ENCODE peak calls at places on chromosomes 7 and 10, in six cellular contexts. S is KBM-7; Y is thoracic aorta; G is stimulated activated CD4-positive, alpha-beta T cell treated with anti-CD3 and anti-CD28 coated beads, Interleukin-12 subunit alpha, Interleukin-12 subunit beta, amount 100 ng/mL, for 4 hours; M is AG08395; D is activated CD8-positive, alpha-beta memory T cell treated with anti-CD3 and anti-CD28 coated beads for 24 hours. X is an unnamed sample.

GRCh38 chr10:42985436-42986316 is 91.2 kb upstream of the RET start:
- DNase-seq in S (no peak), Y (no peak), G (no peak), M (no peak), D (peak; percentile 42), X (no peak)

GRCh38 chr10:43026039-43026973 is 50.6 kb upstream of the RET start:
- DNase-seq in S (no peak), Y (no peak), G (no peak), M (no peak), D (no peak), X (no peak)

GRCh38 chr7:101206665-101207042 is 5.8 kb upstream of the MOGAT3 start:
- DNase-seq in S (no peak), Y (no peak), G (no peak), M (no peak), D (no peak), X (no peak)

GRCh38 chr7:81180573-81180972 is 261.7 kb upstream of the SEMA3C start:
- DNase-seq in S (no peak), Y (no peak), G (no peak), M (no peak), D (no peak), X (no peak)

GRCh38 chr10:58157076-58157766 is 110.5 kb downstream of the IPMK start:
- DNase-seq in S (peak; percentile 74), Y (no peak), G (no peak), M (peak; percentile 91), D (no peak), X (peak; percentile 92)

GRCh38 chr10:1607466-1607865 is 129.9 kb downstream of the ADARB2 start:
- DNase-seq in S (no peak), Y (no peak), G (no peak), M (no peak), D (peak; percentile 17), X (no peak)

GRCh38 chr10:90947025-90947960 is 26.4 kb upstream of the ANKRD1 start:
- DNase-seq in S (peak; percentile 38), Y (no peak), G (no peak), M (peak; percentile 42), D (no peak), X (peak; percentile 24)

GRCh38 chr10:114538544-114538906 is 119.5 kb downstream of the ABLIM1 start:
- DNase-seq in S (no peak), Y (no peak), G (peak; percentile 43), M (no peak), D (no peak), X (no peak)

GRCh38 chr7:8068892-8069686 is 100.5 kb downstream of the GLCCI1 start:
- DNase-seq in S (no peak), Y (no peak), G (no peak), M (no peak), D (no peak), X (no peak)

GRCh38 chr10:102268333-102268999 is 23.1 kb downstream of the GBF1 start:
- DNase-seq in S (peak; percentile 6), Y (no peak), G (no peak), M (no peak), D (no peak), X (no peak)

GRCh38 chr10:75233444-75234016 is 2.2 kb downstream of the COMTD1 start:
- DNase-seq in S (peak; percentile 37), Y (no peak), G (no peak), M (no peak), D (no peak), X (no peak)

GRCh38 chr10:72328045-72328828 is 26.5 kb downstream of the DNAJB12 start:
- DNase-seq in S (peak; percentile 71), Y (no peak), G (no peak), M (peak; percentile 69), D (no peak), X (no peak)

GRCh38 chr10:24202181-24202570 is 6.8 kb upstream of the KIAA1217 start:
- DNase-seq in S (no peak), Y (no peak), G (no peak), M (no peak), D (no peak), X (no peak)

GRCh38 chr7:91291302-91291701 is 27.1 kb downstream of the FZD1 start:
- DNase-seq in S (no peak), Y (no peak), G (no peak), M (no peak), D (no peak), X (no peak)

GRCh38 chr10:32055478-32056135 is 618 bp downstream of the KIF5B start:
- DNase-seq in S (peak; percentile 93), Y (peak; percentile 14), G (peak; percentile 42), M (peak; percentile 46), D (peak; percentile 89), X (peak; percentile 44)

GRCh38 chr7:300048-300447 is 10.1 kb downstream of the FOXL3 start:
- DNase-seq in S (no peak), Y (no peak), G (no peak), M (no peak), D (no peak), X (no peak)

GRCh38 chr7:144144426-144144825 is 21.4 kb downstream of the OR2A14 start:
- DNase-seq in S (no peak), Y (no peak), G (no peak), M (no peak), D (no peak), X (no peak)

X was measured in Daoy.